ENCODE peak calls at places on chromosomes 12 and 14, in nine cellular contexts. One of them, this sample, is unnamed.

GRCh38 chr12:21933656-21934055 is 7.6 kb downstream of the ABCC9 start:
- DNase-seq in tibial nerve: no peak
- DNase-seq in MM.1S: no peak
- DNase-seq in body of pancreas: no peak
- DNase-seq in fibroblast of villous mesenchyme: no peak
- DNase-seq in Peyer's patch: no peak
- DNase-seq in upper lobe of right lung: no peak
- DNase-seq in thoracic aorta: no peak
- DNase-seq in stomach: no peak
- DNase-seq in this sample: no peak

GRCh38 chr12:53181935-53182334 is 1.2 kb upstream of the CSAD start:
- DNase-seq in stomach: no peak
- DNase-seq in fibroblast of villous mesenchyme: no peak
- DNase-seq in tibial nerve: no peak
- DNase-seq in MM.1S: no peak
- DNase-seq in Peyer's patch: no peak
- DNase-seq in thoracic aorta: no peak
- DNase-seq in upper lobe of right lung: no peak
- DNase-seq in body of pancreas: no peak
- DNase-seq in this sample: no peak

GRCh38 chr14:47846008-47846407 is 170.6 kb upstream of the MDGA2 start:
- DNase-seq in stomach: no peak
- DNase-seq in thoracic aorta: no peak
- DNase-seq in body of pancreas: no peak
- DNase-seq in upper lobe of right lung: no peak
- DNase-seq in MM.1S: no peak
- DNase-seq in fibroblast of villous mesenchyme: no peak
- DNase-seq in tibial nerve: no peak
- DNase-seq in Peyer's patch: no peak
- DNase-seq in this sample: no peak

GRCh38 chr12:109773384-109774011 is 59.7 kb downstream of the TRPV4 start:
- DNase-seq in body of pancreas: peak
- DNase-seq in Peyer's patch: peak
- DNase-seq in MM.1S: peak
- DNase-seq in tibial nerve: no peak
- DNase-seq in thoracic aorta: no peak
- DNase-seq in upper lobe of right lung: peak
- DNase-seq in stomach: peak
- DNase-seq in fibroblast of villous mesenchyme: no peak
- DNase-seq in this sample: no peak

GRCh38 chr14:31209605-31210004 is 2.0 kb upstream of the HECTD1 start:
- DNase-seq in fibroblast of villous mesenchyme: no peak
- DNase-seq in upper lobe of right lung: no peak
- DNase-seq in tibial nerve: no peak
- DNase-seq in Peyer's patch: no peak
- DNase-seq in stomach: no peak
- DNase-seq in thoracic aorta: no peak
- DNase-seq in body of pancreas: no peak
- DNase-seq in MM.1S: no peak
- DNase-seq in this sample: no peak

GRCh38 chr14:66758031-66758613 is 250.2 kb downstream of the GPHN start:
- DNase-seq in body of pancreas: no peak
- DNase-seq in Peyer's patch: no peak
- DNase-seq in tibial nerve: no peak
- DNase-seq in stomach: no peak
- DNase-seq in upper lobe of right lung: no peak
- DNase-seq in thoracic aorta: no peak
- DNase-seq in fibroblast of villous mesenchyme: no peak
- DNase-seq in MM.1S: no peak
- DNase-seq in this sample: no peak

GRCh38 chr12:22662356-22662755 is 37.4 kb downstream of the ETNK1 start:
- DNase-seq in tibial nerve: no peak
- DNase-seq in stomach: no peak
- DNase-seq in body of pancreas: no peak
- DNase-seq in Peyer's patch: no peak
- DNase-seq in fibroblast of villous mesenchyme: no peak
- DNase-seq in MM.1S: no peak
- DNase-seq in thoracic aorta: no peak
- DNase-seq in upper lobe of right lung: no peak
- DNase-seq in this sample: no peak

GRCh38 chr14:28762949-28763313 is 3.7 kb upstream of the FOXG1 start:
- DNase-seq in upper lobe of right lung: no peak
- DNase-seq in tibial nerve: no peak
- DNase-seq in fibroblast of villous mesenchyme: no peak
- DNase-seq in stomach: no peak
- DNase-seq in body of pancreas: no peak
- DNase-seq in MM.1S: no peak
- DNase-seq in Peyer's patch: no peak
- DNase-seq in thoracic aorta: no peak
- DNase-seq in this sample: no peak

GRCh38 chr14:64126548-64126947 is 167.6 kb downstream of the ESR2 start:
- DNase-seq in tibial nerve: no peak
- DNase-seq in stomach: no peak
- DNase-seq in Peyer's patch: no peak
- DNase-seq in fibroblast of villous mesenchyme: no peak
- DNase-seq in MM.1S: no peak
- DNase-seq in upper lobe of right lung: no peak
- DNase-seq in thoracic aorta: no peak
- DNase-seq in body of pancreas: no peak
- DNase-seq in this sample: no peak

GRCh38 chr12:10065241-10065640 is 33.5 kb downstream of the CLEC1A start:
- DNase-seq in thoracic aorta: no peak
- DNase-seq in tibial nerve: no peak
- DNase-seq in upper lobe of right lung: no peak
- DNase-seq in Peyer's patch: no peak
- DNase-seq in fibroblast of villous mesenchyme: no peak
- DNase-seq in stomach: no peak
- DNase-seq in body of pancreas: no peak
- DNase-seq in MM.1S: peak
- DNase-seq in this sample: peak

GRCh38 chr14:90849787-90850444 is 33.7 kb upstream of the TTC7B start:
- DNase-seq in body of pancreas: no peak
- DNase-seq in fibroblast of villous mesenchyme: no peak
- DNase-seq in tibial nerve: no peak
- DNase-seq in upper lobe of right lung: no peak
- DNase-seq in thoracic aorta: no peak
- DNase-seq in stomach: no peak
- DNase-seq in Peyer's patch: no peak
- DNase-seq in MM.1S: no peak
- DNase-seq in this sample: no peak

GRCh38 chr12:125889742-125890141 is 824.5 kb downstream of the AACS start:
- DNase-seq in upper lobe of right lung: no peak
- DNase-seq in fibroblast of villous mesenchyme: no peak
- DNase-seq in Peyer's patch: no peak
- DNase-seq in body of pancreas: peak
- DNase-seq in stomach: no peak
- DNase-seq in thoracic aorta: no peak
- DNase-seq in MM.1S: no peak
- DNase-seq in tibial nerve: no peak
- DNase-seq in this sample: no peak

GRCh38 chr12:76520348-76520747 is 39.2 kb downstream of the OSBPL8 start:
- DNase-seq in upper lobe of right lung: no peak
- DNase-seq in stomach: no peak
- DNase-seq in thoracic aorta: no peak
- DNase-seq in Peyer's patch: no peak
- DNase-seq in tibial nerve: no peak
- DNase-seq in body of pancreas: no peak
- DNase-seq in MM.1S: no peak
- DNase-seq in fibroblast of villous mesenchyme: no peak
- DNase-seq in this sample: no peak

GRCh38 chr14:76138758-76139723 is 12.7 kb upstream of the GPATCH2L start:
- DNase-seq in Peyer's patch: no peak
- DNase-seq in upper lobe of right lung: no peak
- DNase-seq in fibroblast of villous mesenchyme: no peak
- DNase-seq in stomach: no peak
- DNase-seq in body of pancreas: no peak
- DNase-seq in MM.1S: no peak
- DNase-seq in tibial nerve: no peak
- DNase-seq in thoracic aorta: no peak
- DNase-seq in this sample: no peak

GRCh38 chr14:91614187-91614586 is 104.1 kb upstream of the PPP4R3A start:
- DNase-seq in stomach: no peak
- DNase-seq in thoracic aorta: no peak
- DNase-seq in fibroblast of villous mesenchyme: no peak
- DNase-seq in upper lobe of right lung: no peak
- DNase-seq in MM.1S: no peak
- DNase-seq in tibial nerve: no peak
- DNase-seq in body of pancreas: no peak
- DNase-seq in Peyer's patch: no peak
- DNase-seq in this sample: no peak

GRCh38 chr12:13666806-13667205 is 314.6 kb downstream of the GRIN2B start:
- DNase-seq in fibroblast of villous mesenchyme: peak
- DNase-seq in body of pancreas: no peak
- DNase-seq in MM.1S: no peak
- DNase-seq in stomach: no peak
- DNase-seq in upper lobe of right lung: no peak
- DNase-seq in tibial nerve: no peak
- DNase-seq in Peyer's patch: no peak
- DNase-seq in thoracic aorta: no peak
- DNase-seq in this sample: no peak
- TF ChIP-seq CTCF in fibroblast of villous mesenchyme: no peak
- TF ChIP-seq CTCF in body of pancreas: no peak
- TF ChIP-seq CTCF in MM.1S: no peak
- TF ChIP-seq CTCF in stomach: no peak
- TF ChIP-seq CTCF in upper lobe of right lung: no peak
- TF ChIP-seq CTCF in tibial nerve: no peak
- TF ChIP-seq CTCF in Peyer's patch: no peak
- TF ChIP-seq CTCF in thoracic aorta: no peak
- TF ChIP-seq CTCF in this sample: no peak

GRCh38 chr14:104968541-104969401 is 9.4 kb downstream of the AHNAK2 start:
- DNase-seq in MM.1S: no peak
- DNase-seq in stomach: no peak
- DNase-seq in body of pancreas: no peak
- DNase-seq in Peyer's patch: peak
- DNase-seq in tibial nerve: no peak
- DNase-seq in fibroblast of villous mesenchyme: peak
- DNase-seq in upper lobe of right lung: no peak
- DNase-seq in thoracic aorta: no peak
- DNase-seq in this sample: no peak

GRCh38 chr14:104967414-104968152 is 10.6 kb downstream of the AHNAK2 start:
- DNase-seq in Peyer's patch: no peak
- DNase-seq in thoracic aorta: no peak
- DNase-seq in stomach: peak
- DNase-seq in fibroblast of villous mesenchyme: peak
- DNase-seq in body of pancreas: no peak
- DNase-seq in upper lobe of right lung: peak
- DNase-seq in tibial nerve: no peak
- DNase-seq in MM.1S: no peak
- DNase-seq in this sample: no peak

GRCh38 chr14:104966261-104967143 is 11.7 kb downstream of the AHNAK2 start:
- DNase-seq in stomach: no peak
- DNase-seq in tibial nerve: no peak
- DNase-seq in fibroblast of villous mesenchyme: no peak
- DNase-seq in Peyer's patch: no peak
- DNase-seq in upper lobe of right lung: no peak
- DNase-seq in body of pancreas: no peak
- DNase-seq in MM.1S: no peak
- DNase-seq in thoracic aorta: no peak
- DNase-seq in this sample: no peak

GRCh38 chr14:104967144-104967413 is 11.1 kb downstream of the AHNAK2 start:
- DNase-seq in MM.1S: no peak
- DNase-seq in thoracic aorta: no peak
- DNase-seq in stomach: no peak
- DNase-seq in upper lobe of right lung: no peak
- DNase-seq in fibroblast of villous mesenchyme: no peak
- DNase-seq in body of pancreas: no peak
- DNase-seq in tibial nerve: no peak
- DNase-seq in Peyer's patch: no peak
- DNase-seq in this sample: no peak

GRCh38 chr14:104968153-104968527 is 10.0 kb downstream of the AHNAK2 start:
- DNase-seq in Peyer's patch: peak
- DNase-seq in MM.1S: no peak
- DNase-seq in stomach: peak
- DNase-seq in thoracic aorta: no peak
- DNase-seq in body of pancreas: no peak
- DNase-seq in upper lobe of right lung: peak
- DNase-seq in fibroblast of villous mesenchyme: peak
- DNase-seq in tibial nerve: peak
- DNase-seq in this sample: no peak
- H3K4me3 ChIP-seq in Peyer's patch: peak
- H3K4me3 ChIP-seq in MM.1S: no peak
- H3K4me3 ChIP-seq in stomach: peak
- H3K4me3 ChIP-seq in thoracic aorta: peak
- H3K4me3 ChIP-seq in body of pancreas: no peak
- H3K4me3 ChIP-seq in upper lobe of right lung: peak
- H3K4me3 ChIP-seq in fibroblast of villous mesenchyme: peak
- H3K4me3 ChIP-seq in tibial nerve: peak
- H3K4me3 ChIP-seq in this sample: no peak

DNA sequence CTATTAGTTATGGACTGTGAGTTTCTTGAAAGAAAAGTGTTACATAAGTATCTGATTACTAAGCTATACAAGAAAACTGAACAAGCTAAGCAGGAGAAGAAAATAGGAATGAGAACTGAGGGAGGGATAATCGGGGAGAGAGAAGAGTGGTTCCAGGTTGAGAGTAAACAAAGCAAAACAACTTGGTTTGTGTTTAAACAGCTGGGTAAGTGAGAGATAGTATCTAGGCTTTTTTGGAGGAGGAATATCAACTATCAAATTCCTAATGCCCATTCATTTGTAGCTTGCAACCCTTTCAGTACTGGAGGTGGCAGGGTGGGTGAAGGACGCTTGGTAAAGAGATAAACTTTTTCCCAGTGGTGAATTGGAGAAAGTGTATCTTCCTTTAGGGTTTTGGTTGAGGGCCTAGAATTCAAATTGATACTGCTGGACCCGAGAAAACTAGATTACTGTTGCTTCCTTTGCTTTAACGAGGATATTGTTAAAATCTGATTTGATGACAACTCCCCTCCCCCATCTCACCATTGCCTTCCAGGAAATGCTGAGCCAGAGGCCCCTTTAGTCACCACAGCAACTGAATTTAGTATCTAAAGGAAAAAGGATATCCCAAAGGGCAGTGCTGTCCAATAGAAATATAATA is 2.0 kb upstream of the SLC2A3 start:
- DNase-seq in MM.1S: no peak
- DNase-seq in body of pancreas: no peak
- DNase-seq in thoracic aorta: no peak
- DNase-seq in tibial nerve: no peak
- DNase-seq in stomach: no peak
- DNase-seq in Peyer's patch: no peak
- DNase-seq in upper lobe of right lung: no peak
- DNase-seq in fibroblast of villous mesenchyme: peak
- DNase-seq in this sample: peak
- TF ChIP-seq CTCF in MM.1S: no peak
- TF ChIP-seq CTCF in body of pancreas: no peak
- TF ChIP-seq CTCF in thoracic aorta: no peak
- TF ChIP-seq CTCF in tibial nerve: peak
- TF ChIP-seq CTCF in stomach: no peak
- TF ChIP-seq CTCF in Peyer's patch: peak
- TF ChIP-seq CTCF in upper lobe of right lung: peak
- TF ChIP-seq CTCF in fibroblast of villous mesenchyme: peak
- TF ChIP-seq CTCF in this sample: peak

DNA sequence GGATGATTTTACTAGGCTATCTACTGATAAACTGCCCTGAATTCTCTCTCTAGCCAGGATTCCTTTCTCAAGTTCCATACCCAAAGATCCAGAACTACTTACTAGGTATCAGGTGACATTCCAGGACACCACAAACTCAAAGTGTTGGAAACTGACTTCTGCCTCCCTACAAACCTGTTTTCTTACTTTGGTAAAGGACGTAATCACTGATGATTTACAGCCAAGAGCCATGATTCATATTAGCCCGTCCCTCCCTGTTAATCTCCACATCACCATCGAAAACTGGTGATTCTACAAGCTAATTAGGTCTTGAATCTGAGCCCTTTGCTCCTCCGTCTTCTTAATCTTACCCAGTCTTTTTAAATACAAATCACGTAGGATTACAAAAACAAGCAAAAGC is 1.1 kb upstream of the ATG14 start:
- DNase-seq in body of pancreas: no peak
- DNase-seq in fibroblast of villous mesenchyme: peak
- DNase-seq in MM.1S: no peak
- DNase-seq in thoracic aorta: no peak
- DNase-seq in Peyer's patch: no peak
- DNase-seq in upper lobe of right lung: no peak
- DNase-seq in stomach: no peak
- DNase-seq in tibial nerve: no peak
- DNase-seq in this sample: no peak
- H3K4me3 ChIP-seq in body of pancreas: no peak
- H3K4me3 ChIP-seq in fibroblast of villous mesenchyme: no peak
- H3K4me3 ChIP-seq in MM.1S: no peak
- H3K4me3 ChIP-seq in thoracic aorta: no peak
- H3K4me3 ChIP-seq in Peyer's patch: peak
- H3K4me3 ChIP-seq in upper lobe of right lung: no peak
- H3K4me3 ChIP-seq in stomach: no peak
- H3K4me3 ChIP-seq in tibial nerve: no peak
- H3K4me3 ChIP-seq in this sample: no peak

This sample was measured in GM12865.